ENCODE peak calls at places on chromosome 6, in ten cellular contexts. F is fibroblast of villous mesenchyme, Z is pancreas, G is gastrocnemius medialis, K is body of pancreas, J is transverse colon, N is sigmoid colon, H is neural progenitor cell, O is prostate gland, A is kidney. I is an unnamed sample.

GRCh38 chr6:36908758-36909157 is 23.0 kb downstream of the C6orf89 start:
- DNase-seq in N (no peak), G (no peak), Z (no peak), H (no peak), K (no peak), A (no peak), J (no peak), F (peak; percentile 45), O (no peak), I (no peak)

GRCh38 chr6:27177454-27178000 is 70.0 kb upstream of the PRSS16 start:
- DNase-seq in N (peak; percentile 92), K (peak; percentile 80), H (peak; percentile 95), O (peak; percentile 71), F (peak; percentile 80), J (peak; percentile 88), Z (peak; percentile 74), G (peak; percentile 55), A (peak; percentile 92), I (peak; percentile 30)

GRCh38 chr6:168418151-168418551 is 22.8 kb upstream of the SMOC2 start:
- DNase-seq in N (no peak), O (no peak), H (no peak), J (no peak), F (no peak), K (no peak), G (peak; percentile 59), A (no peak), Z (no peak), I (no peak)

GRCh38 chr6:118558811-118559217 is 10.7 kb downstream of the PLN start:
- DNase-seq in F (peak; percentile 29), N (no peak), K (no peak), Z (no peak), G (no peak), A (no peak), J (no peak), O (no peak), H (no peak), I (no peak)

GRCh38 chr6:53530346-53530745 is 14.6 kb downstream of the GCLC start:
- DNase-seq in F (no peak), Z (peak; percentile 56), H (peak; percentile 42), N (no peak), A (no peak), K (peak; percentile 56), O (peak; percentile 14), J (no peak), G (peak; percentile 15), I (no peak)

GRCh38 chr6:70700922-70701876 is 33.5 kb downstream of the SMAP1 start:
- DNase-seq in F (no peak), Z (no peak), A (no peak), O (no peak), G (peak; percentile 44), H (no peak), N (no peak), K (peak; percentile 47), J (no peak), I (no peak)

GRCh38 chr6:120608826-120609225 is 725.5 kb downstream of the TBC1D32 start:
- DNase-seq in J (no peak), A (no peak), O (no peak), G (no peak), K (no peak), N (no peak), Z (no peak), F (no peak), H (no peak), I (no peak)

GRCh38 chr6:27505209-27506027 is 32.5 kb upstream of the ZNF184 start:
- DNase-seq in K (peak; percentile 68), G (peak; percentile 14), O (peak; percentile 28), Z (peak; percentile 46), H (peak; percentile 70), F (peak; percentile 31), N (peak; percentile 77), A (no peak), J (peak; percentile 21), I (peak; percentile 69)

GRCh38 chr6:170438402-170438753 is 114.7 kb downstream of the PSMB1 start:
- DNase-seq in J (peak; percentile 84), O (peak; percentile 35), N (peak; percentile 86), F (peak; percentile 98), G (peak; percentile 98), H (peak; percentile 96), K (peak; percentile 87), Z (peak; percentile 85), A (peak; percentile 94), I (peak; percentile 79)

GRCh38 chr6:10838794-10839333 is 525 bp upstream of the MAK start:
- DNase-seq in A (no peak), Z (no peak), N (no peak), H (no peak), G (no peak), K (no peak), F (no peak), J (no peak), O (no peak), I (no peak)

GRCh38 chr6:9398794-9399373 is 963.5 kb upstream of the SLC35B3 start:
- DNase-seq in F (no peak), Z (peak; percentile 16), H (no peak), K (peak; percentile 18), O (peak; percentile 14), N (no peak), G (no peak), A (peak; percentile 62), J (no peak), I (no peak)

GRCh38 chr6:11139051-11139960 is 27.8 kb upstream of the ERVFRD-1 start:
- DNase-seq in F (peak; percentile 29), H (no peak), Z (no peak), O (no peak), J (no peak), N (no peak), K (no peak), G (no peak), A (no peak), I (no peak)

GRCh38 chr6:87808005-87808757 is 106.1 kb upstream of the AKIRIN2 start:
- DNase-seq in H (no peak), N (no peak), Z (no peak), F (no peak), G (no peak), J (no peak), A (no peak), O (no peak), K (no peak), I (no peak)

GRCh38 chr6:159125977-159126376 is 43.2 kb upstream of the FNDC1 start:
- DNase-seq in H (no peak), K (no peak), A (no peak), F (no peak), G (peak; percentile 88), N (no peak), J (no peak), Z (no peak), O (no peak), I (no peak)

GRCh38 chr6:101290346-101290745 is 103.2 kb upstream of the GRIK2 start:
- DNase-seq in G (no peak), O (no peak), A (no peak), K (no peak), H (no peak), J (no peak), F (peak; percentile 25), N (no peak), Z (no peak), I (no peak)

GRCh38 chr6:35687658-35688604 is 784 bp downstream of the FKBP5 start:
- DNase-seq in G (peak; percentile 75), A (peak; percentile 87), N (peak; percentile 84), K (peak; percentile 70), O (peak; percentile 53), H (peak; percentile 87), J (peak; percentile 74), Z (peak; percentile 73), F (peak; percentile 57), I (no peak)

GRCh38 chr6:133891814-133892443 is 3.0 kb downstream of the TCF21 start:
- DNase-seq in K (no peak), A (no peak), Z (no peak), F (no peak), G (no peak), O (no peak), N (no peak), J (no peak), H (no peak), I (no peak)
- H3K4me3 ChIP-seq in K (no peak overlapping the region), A (peak overlapping the region; percentile 66), Z (peak overlapping the region; percentile 37), F (peak overlapping the region; percentile 79), G (peak overlapping the region; percentile 62), O (peak overlapping the region; percentile 27), N (peak overlapping the region; percentile 39), J (no peak overlapping the region), H (peak overlapping the region; percentile 23), I (peak overlapping the region; percentile 2)

DNA sequence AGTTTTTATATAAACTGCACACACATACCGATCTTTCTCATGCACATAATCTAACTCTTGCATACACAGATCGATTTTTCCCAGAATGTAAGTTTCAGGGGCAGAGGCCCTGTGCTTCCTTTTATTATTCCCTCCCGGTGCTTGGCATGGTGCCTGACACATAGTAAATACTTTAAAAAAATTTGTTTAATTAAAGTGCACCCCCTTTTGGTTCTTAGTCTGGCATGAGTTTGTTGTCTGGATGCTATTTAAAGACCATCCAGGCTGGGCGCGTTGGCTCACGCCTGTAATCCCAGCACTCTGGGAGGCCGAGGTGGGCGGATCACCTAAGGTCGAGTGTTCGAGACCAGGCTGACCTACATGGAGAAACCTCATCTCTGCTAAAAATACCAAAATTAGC is 5.4 kb upstream of the DEK start:
- DNase-seq in J (no peak), H (no peak), G (no peak), F (no peak), A (no peak), N (no peak), Z (peak; percentile 33), O (no peak), K (peak; percentile 54), I (no peak)
- H3K4me3 ChIP-seq in J (no peak overlapping the region), H (no peak overlapping the region), G (no peak overlapping the region), F (no peak overlapping the region), A (no peak overlapping the region), N (no peak overlapping the region), Z (no peak overlapping the region), O (no peak overlapping the region), K (no peak overlapping the region), I (no peak overlapping the region)

DNA sequence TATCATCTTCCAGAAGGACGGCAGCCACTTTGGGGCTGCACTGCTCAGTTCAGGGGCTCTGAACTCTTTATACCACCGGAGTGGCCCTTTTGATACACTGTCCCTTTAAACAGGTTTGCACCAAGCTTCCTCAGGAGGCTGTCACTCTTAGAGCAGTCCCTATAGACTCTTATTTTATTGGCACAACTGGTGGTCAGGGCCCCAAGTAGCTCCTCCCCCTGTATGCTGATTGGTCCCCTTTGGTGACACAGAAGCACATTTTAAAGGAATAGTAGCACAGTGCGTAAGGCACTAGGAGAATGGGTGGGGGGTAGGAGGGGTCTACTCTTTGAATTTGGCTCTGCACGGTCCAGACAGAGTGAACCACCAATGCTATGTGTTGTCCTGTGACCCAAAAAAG is 122.6 kb upstream of the MLN start:
- DNase-seq in Z (no peak), F (no peak), N (no peak), A (no peak), O (no peak), J (no peak), G (no peak), K (no peak), H (peak; percentile 66), I (no peak)
- H3K4me3 ChIP-seq in Z (no peak overlapping the region), F (no peak overlapping the region), N (no peak overlapping the region), A (no peak overlapping the region), O (no peak overlapping the region), J (no peak overlapping the region), G (no peak overlapping the region), K (no peak overlapping the region), H (no peak overlapping the region), I (no peak overlapping the region)

GRCh38 chr6:5259428-5259827 is 1.3 kb downstream of the LYRM4 start:
- DNase-seq in A (no peak), J (no peak), N (no peak), G (no peak), Z (no peak), F (no peak), O (no peak), K (no peak), H (no peak), I (no peak)
- H3K4me3 ChIP-seq in A (peak overlapping the region; percentile 66), J (no peak overlapping the region), N (no peak overlapping the region), G (peak overlapping the region; percentile 87), Z (peak overlapping the region; percentile 71), F (no peak overlapping the region), O (no peak overlapping the region), K (no peak overlapping the region), H (peak overlapping the region; percentile 90), I (no peak overlapping the region)